ENCODE peak calls at places on chromosomes 3 and 15, in seven cellular contexts. H, V, L, Y, X, C and J are unnamed samples.

GRCh38 chr3:74149466-74149865 is 465.0 kb downstream of the CNTN3 start:
- DNase-seq in H (no peak), V (no peak), L (no peak), Y (no peak), X (no peak), C (no peak), J (no peak)

GRCh38 chr15:45715528-45715927 is 80.7 kb downstream of the SQOR start:
- DNase-seq in H (no peak), V (no peak), L (no peak), Y (peak; percentile 32), X (no peak), C (no peak), J (no peak)

GRCh38 chr3:12193485-12194165 is 34.9 kb upstream of the TIMP4 start:
- DNase-seq in H (no peak), V (no peak), L (no peak), Y (peak; percentile 100), X (peak; percentile 99), C (peak; percentile 96), J (peak; percentile 44)

GRCh38 chr3:161016417-161017313 is 88.5 kb downstream of the B3GALNT1 start:
- DNase-seq in H (no peak), V (no peak), L (no peak), Y (no peak), X (no peak), C (no peak), J (no peak)

GRCh38 chr15:77030928-77031375 is 36.0 kb downstream of the PSTPIP1 start:
- DNase-seq in H (peak; percentile 11), V (no peak), L (no peak), Y (no peak), X (no peak), C (no peak), J (peak; percentile 5)

GRCh38 chr3:123524987-123525386 is 59.9 kb downstream of the HACD2 start:
- DNase-seq in H (no peak), V (no peak), L (no peak), Y (no peak), X (no peak), C (no peak), J (no peak)

GRCh38 chr3:20185364-20185732 is 658 bp downstream of the SGO1 start:
- DNase-seq in H (no peak), V (peak; percentile 41), L (no peak), Y (peak; percentile 8), X (peak; percentile 6), C (peak; percentile 42), J (no peak)

GRCh38 chr3:3578723-3579122 is 220.5 kb upstream of the LRRN1 start:
- DNase-seq in H (no peak), V (no peak), L (no peak), Y (no peak), X (peak; percentile 10), C (no peak), J (no peak)

GRCh38 chr3:13027154-13027553 is 46.1 kb downstream of the IQSEC1 start:
- DNase-seq in H (no peak), V (no peak), L (no peak), Y (no peak), X (no peak), C (no peak), J (no peak)

GRCh38 chr3:65338571-65338970 is 650.8 kb upstream of the ADAMTS9 start:
- DNase-seq in H (no peak), V (no peak), L (no peak), Y (peak; percentile 15), X (peak; percentile 23), C (peak; percentile 11), J (no peak)

GRCh38 chr3:169869484-169870304 is at the start of gene LRRC31:
- DNase-seq in H (no peak), V (no peak), L (no peak), Y (no peak), X (no peak), C (no peak), J (no peak)

GRCh38 chr3:141342386-141342785 is 25.9 kb upstream of the ZBTB38 start:
- DNase-seq in H (no peak), V (no peak), L (no peak), Y (no peak), X (no peak), C (no peak), J (no peak)

GRCh38 chr15:92164327-92165000 is 229.2 kb upstream of the ST8SIA2 start:
- DNase-seq in H (no peak), V (no peak), L (no peak), Y (peak; percentile 20), X (peak; percentile 88), C (no peak), J (no peak)

GRCh38 chr3:105274958-105275357 is 91.8 kb upstream of the ALCAM start:
- DNase-seq in H (no peak), V (no peak), L (no peak), Y (peak; percentile 49), X (peak; percentile 52), C (peak; percentile 83), J (no peak)

GRCh38 chr15:73756390-73756789 is 3.2 kb upstream of the INSYN1 start:
- DNase-seq in H (no peak), V (no peak), L (no peak), Y (no peak), X (no peak), C (no peak), J (no peak)
- H3K27me3 ChIP-seq in H (no peaks in the 10 kb centered on the region), V (peaks cover 20% of the 10 kb centered on the region), L (no peaks in the 10 kb centered on the region), Y (peaks cover 77% of the 10 kb centered on the region), X (peaks cover 32% of the 10 kb centered on the region), C (peaks cover 34% of the 10 kb centered on the region), J (no peaks in the 10 kb centered on the region)

GRCh38 chr15:78880828-78881227 is 8.1 kb downstream of the MORF4L1 start:
- DNase-seq in H (no peak), V (no peak), L (no peak), Y (peak; percentile 54), X (no peak), C (no peak), J (no peak)
- H3K4me1 ChIP-seq in H (peaks cover 63% of the 10 kb centered on the region), V (peaks cover 55% of the 10 kb centered on the region), L (peaks cover 90% of the 10 kb centered on the region), Y (peaks cover 15% of the 10 kb centered on the region), X (peaks cover 33% of the 10 kb centered on the region), C (peaks cover 30% of the 10 kb centered on the region), J (peaks cover 62% of the 10 kb centered on the region)

DNA sequence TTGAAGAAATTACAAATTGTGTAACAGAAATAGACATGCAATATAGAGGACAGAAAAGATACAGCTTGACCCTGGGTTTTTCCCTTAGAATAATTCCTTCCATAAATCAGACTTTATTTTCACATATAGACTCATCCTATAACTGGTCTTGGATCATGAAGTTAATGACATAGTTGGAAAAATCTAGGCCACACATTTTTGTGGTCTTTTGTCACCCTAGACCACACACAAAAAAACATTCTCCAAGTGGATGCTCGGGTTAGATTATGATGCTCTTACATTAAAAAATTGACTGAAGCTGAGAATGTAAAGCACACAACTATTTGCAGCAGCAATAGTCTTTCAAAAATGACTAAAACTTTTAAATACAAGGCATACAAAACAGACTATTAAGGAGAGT is 7.5 kb upstream of the PLA2G4D start:
- DNase-seq in H (no peak), V (no peak), L (no peak), Y (no peak), X (peak; percentile 36), C (no peak), J (no peak)
- H3K4me3 ChIP-seq in H (no peak overlapping the region), V (no peak overlapping the region), L (no peak overlapping the region), Y (no peak overlapping the region), X (no peak overlapping the region), C (no peak overlapping the region), J (no peak overlapping the region)

GRCh38 chr15:82640672-82641071 is 6.5 kb downstream of the CPEB1 start:
- DNase-seq in H (no peak), V (no peak), L (no peak), Y (no peak), X (no peak), C (no peak), J (no peak)
- H3K27me3 ChIP-seq in H (peaks cover 30% of the 10 kb centered on the region), V (peaks cover 44% of the 10 kb centered on the region), L (no peaks in the 10 kb centered on the region), Y (peaks cover 28% of the 10 kb centered on the region), X (peaks cover 48% of the 10 kb centered on the region), C (peaks cover 15% of the 10 kb centered on the region), J (peaks cover 6% of the 10 kb centered on the region)

DNA sequence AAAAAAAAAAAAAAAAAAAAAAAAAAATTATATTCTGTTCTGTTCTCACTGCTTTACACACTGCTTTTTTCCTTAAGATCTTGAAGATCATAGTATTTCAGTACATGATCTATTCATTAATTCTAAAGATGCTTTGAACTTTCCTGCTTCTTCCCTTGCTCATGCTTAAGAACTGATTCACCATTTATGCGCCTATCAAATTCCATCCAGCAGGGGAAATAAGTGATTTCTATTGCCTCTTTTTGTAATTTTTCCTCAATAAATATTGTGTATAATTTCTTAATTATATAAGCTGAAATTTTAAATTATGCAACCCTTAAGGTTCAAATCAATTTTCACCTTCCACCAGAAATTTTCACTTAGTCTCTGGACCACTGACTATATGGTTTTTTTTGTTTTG is 10.6 kb downstream of the DENND6A start:
- DNase-seq in H (no peak), V (no peak), L (no peak), Y (peak; percentile 53), X (no peak), C (no peak), J (no peak)
- H3K4me1 ChIP-seq in H (peaks cover 22% of the 10 kb centered on the region), V (peaks cover 34% of the 10 kb centered on the region), L (peaks cover 25% of the 10 kb centered on the region), Y (no peaks in the 10 kb centered on the region), X (no peaks in the 10 kb centered on the region), C (no peaks in the 10 kb centered on the region), J (peaks cover 70% of the 10 kb centered on the region)